ENCODE peak calls at places on chromosomes 16 and 17, in seven cellular contexts. C is fibroblast of mammary gland, E is neural progenitor cell, N is Caco-2, F is adrenal gland, R is IMR-90, D is astrocyte of the spinal cord. Q is an unnamed sample.

GRCh38 chr17:51322390-51323029 is 62.2 kb downstream of the UTP18 start:
- DNase-seq in C (peak; percentile 22), E (peak; percentile 70), N (peak; percentile 23), F (no peak), R (peak; percentile 7), D (no peak), Q (peak; percentile 54)

GRCh38 chr17:43791589-43791988 is 11.4 kb downstream of the CFAP97D1 start:
- DNase-seq in C (peak; percentile 63), E (peak; percentile 34), N (peak; percentile 69), F (no peak), R (peak; percentile 49), D (peak; percentile 45), Q (peak; percentile 59)

GRCh38 chr17:38587193-38587592 is 18.6 kb downstream of the SRCIN1 start:
- DNase-seq in C (no peak), E (no peak), N (no peak), F (no peak), R (no peak), D (no peak), Q (no peak)

GRCh38 chr17:71748872-71749271 is 371.9 kb upstream of the SOX9 start:
- DNase-seq in C (no peak), E (no peak), N (no peak), F (no peak), R (no peak), D (no peak), Q (no peak)

GRCh38 chr16:12406158-12406557 is 397.5 kb downstream of the CPPED1 start:
- DNase-seq in C (no peak), E (no peak), N (no peak), F (no peak), R (no peak), D (no peak), Q (no peak)

GRCh38 chr17:18261146-18261515 is 669 bp downstream of the MIEF2 start:
- DNase-seq in C (peak; percentile 39), E (peak; percentile 43), N (peak; percentile 52), F (peak; percentile 95), R (peak; percentile 44), D (peak; percentile 29), Q (peak; percentile 51)

GRCh38 chr17:83099086-83099540 is 19.7 kb downstream of the METRNL start:
- DNase-seq in C (no peak), E (no peak), N (no peak), F (no peak), R (no peak), D (no peak), Q (no peak)

GRCh38 chr16:79006762-79007161 is 593.8 kb downstream of the MAF start:
- DNase-seq in C (no peak), E (no peak), N (no peak), F (no peak), R (no peak), D (no peak), Q (no peak)

GRCh38 chr16:75236736-75237397 is 14.6 kb downstream of the BCAR1 start:
- DNase-seq in C (no peak), E (no peak), N (no peak), F (no peak), R (no peak), D (no peak), Q (no peak)

GRCh38 chr16:49455991-49456745 is 82.6 kb downstream of the C16orf78 start:
- DNase-seq in C (no peak), E (no peak), N (no peak), F (no peak), R (no peak), D (no peak), Q (no peak)

GRCh38 chr16:6360641-6361040 is 972.0 kb upstream of the RBFOX1 start:
- DNase-seq in C (no peak), E (no peak), N (no peak), F (no peak), R (no peak), D (no peak), Q (no peak)

GRCh38 chr16:57023541-57024249 is 34.3 kb downstream of the NLRC5 start:
- DNase-seq in C (no peak), E (no peak), N (no peak), F (no peak), R (no peak), D (no peak), Q (no peak)

GRCh38 chr17:75813081-75814020 is 28.7 kb downstream of the UNK start:
- DNase-seq in C (no peak), E (no peak), N (no peak), F (no peak), R (no peak), D (no peak), Q (no peak)

GRCh38 chr17:44636562-44636961 is 19.7 kb upstream of the MEIOC start:
- DNase-seq in C (peak; percentile 67), E (peak; percentile 30), N (peak; percentile 53), F (no peak), R (peak; percentile 72), D (peak; percentile 64), Q (peak; percentile 70)

GRCh38 chr16:2486645-2487516 is 12.0 kb downstream of the TBC1D24 start:
- DNase-seq in C (no peak), E (peak; percentile 52), N (no peak), F (peak; percentile 37), R (peak; percentile 23), D (no peak), Q (no peak)

GRCh38 chr16:87238371-87238715 is 78.8 kb downstream of the C16orf95 start:
- DNase-seq in C (no peak), E (no peak), N (no peak), F (no peak), R (no peak), D (no peak), Q (no peak)

GRCh38 chr17:78665952-78666920 is 89.0 kb upstream of the DNAH17 start:
- DNase-seq in C (no peak), E (peak; percentile 24), N (peak; percentile 65), F (peak; percentile 69), R (no peak), D (no peak), Q (no peak)

GRCh38 chr16:69108905-69109252 is 3.4 kb downstream of the HAS3 start:
- DNase-seq in C (no peak), E (no peak), N (no peak), F (no peak), R (no peak), D (no peak), Q (no peak)

GRCh38 chr16:83968483-83968865 is 430 bp downstream of the NECAB2 start:
- DNase-seq in C (no peak), E (peak; percentile 70), N (no peak), F (no peak), R (no peak), D (no peak), Q (no peak)

GRCh38 chr17:320809-321385 is 31.7 kb downstream of the RPH3AL start:
- DNase-seq in C (no peak), E (peak; percentile 84), N (no peak), F (no peak), R (no peak), D (no peak), Q (no peak)

GRCh38 chr16:49023095-49023494 is 258.5 kb downstream of the CBLN1 start:
- DNase-seq in C (peak; percentile 86), E (no peak), N (no peak), F (no peak), R (peak; percentile 39), D (peak; percentile 57), Q (peak; percentile 19)

GRCh38 chr17:66589892-66590291 is 245.0 kb upstream of the CACNG5 start:
- DNase-seq in C (no peak), E (no peak), N (no peak), F (no peak), R (no peak), D (no peak), Q (no peak)

GRCh38 chr17:5533486-5534315 is 47.3 kb downstream of the MIS12 start:
- DNase-seq in C (no peak), E (no peak), N (no peak), F (no peak), R (no peak), D (no peak), Q (no peak)

GRCh38 chr16:29307598-29308507 is 98.7 kb downstream of the NPIPB11 start:
- DNase-seq in C (peak; percentile 49), E (no peak), N (no peak), F (no peak), R (peak; percentile 79), D (peak; percentile 74), Q (peak; percentile 34)

GRCh38 chr17:3049705-3050295 is 13.6 kb downstream of the OR1D5 start:
- DNase-seq in C (peak; percentile 25), E (no peak), N (no peak), F (no peak), R (no peak), D (no peak), Q (peak; percentile 21)

GRCh38 chr16:16145286-16145685 is 78.0 kb downstream of the ABCC6 start:
- DNase-seq in C (no peak), E (no peak), N (no peak), F (no peak), R (no peak), D (no peak), Q (no peak)
- TF ChIP-seq CTCF in C (no peak), E (no peak), N (no peak), F (no peak), R (no peak), D (no peak), Q (no peak)

DNA sequence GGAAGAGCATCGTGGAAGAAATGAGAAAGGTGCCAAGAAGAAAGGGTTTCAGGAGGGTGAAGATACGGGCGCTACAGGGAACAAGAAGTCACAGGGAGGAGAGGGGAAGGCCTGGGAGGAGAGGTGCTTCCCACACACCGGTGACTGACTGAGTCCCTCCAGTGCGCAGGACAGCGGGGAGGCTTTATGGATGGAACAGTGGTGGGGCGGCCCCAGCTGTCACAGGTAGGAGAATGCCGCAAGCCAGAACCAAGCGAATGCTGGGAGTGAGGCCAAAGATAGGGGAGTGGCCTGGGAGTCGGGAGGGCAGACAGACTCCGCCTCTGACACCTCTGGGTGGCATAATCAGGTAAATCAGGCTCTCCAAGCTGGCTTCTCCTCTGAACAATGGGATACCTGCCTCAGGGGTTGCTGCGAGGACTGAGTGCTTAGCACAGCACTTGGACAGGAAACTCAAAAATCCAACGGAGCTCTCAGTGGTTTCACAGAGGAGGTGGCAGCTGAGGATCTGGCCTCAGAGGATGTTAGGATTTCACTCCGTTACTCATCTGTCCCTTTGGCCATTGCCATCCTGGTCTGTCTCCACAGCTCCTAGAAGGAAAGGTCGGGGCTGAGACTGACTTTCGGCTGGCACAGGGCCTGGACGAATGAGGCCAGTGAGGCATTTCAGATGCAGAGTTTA is 760 bp upstream of the CNP start:
- DNase-seq in C (peak; percentile 31), E (peak; percentile 79), N (peak; percentile 93), F (peak; percentile 78), R (peak; percentile 38), D (no peak), Q (peak; percentile 49)
- H3K4me3 ChIP-seq in C (peak overlapping the region; percentile 78), E (peak overlapping the region; percentile 100), N (peak overlapping the region; percentile 83), F (peak overlapping the region; percentile 88), R (peak overlapping the region; percentile 94), D (peak overlapping the region; percentile 53), Q (peak overlapping the region; percentile 85)

GRCh38 chr17:8237886-8238285 is 10.0 kb downstream of the CTC1 start:
- DNase-seq in C (no peak), E (no peak), N (no peak), F (no peak), R (no peak), D (no peak), Q (no peak)
- TF ChIP-seq CTCF in C (no peak), E (no peak), N (no peak), F (no peak), R (no peak), D (no peak), Q (no peak)

DNA sequence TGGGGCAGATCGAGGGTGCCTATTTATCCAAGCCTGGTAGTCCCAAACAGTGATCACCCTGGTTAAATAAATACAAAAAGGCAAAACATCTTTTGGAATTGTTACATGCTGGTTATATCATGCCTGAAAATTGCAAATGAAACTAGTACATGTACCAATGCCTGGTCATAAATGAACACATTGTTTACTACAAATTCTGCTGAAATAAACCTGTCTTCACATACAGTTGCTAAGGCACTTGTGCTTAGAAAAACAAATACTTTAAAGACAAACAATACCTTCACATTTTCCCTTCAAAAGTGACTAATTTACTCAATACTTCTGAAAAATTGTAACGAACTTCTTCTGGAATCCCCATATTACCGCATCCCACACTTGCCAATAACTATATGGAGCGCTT is 264.3 kb downstream of the NTN1 start:
- DNase-seq in C (no peak), E (no peak), N (no peak), F (no peak), R (no peak), D (no peak), Q (no peak)
- H3K4me3 ChIP-seq in C (no peak overlapping the region), E (no peak overlapping the region), N (no peak overlapping the region), F (no peak overlapping the region), R (no peak overlapping the region), D (no peak overlapping the region), Q (no peak overlapping the region)

Q was measured in cardiac fibroblast.